ENCODE peak calls at places on chromosomes 7 and 10, in nine cellular contexts. Y, X, U, L, J, P, W, F and D are unnamed samples.

GRCh38 chr7:158074896-158075632 is 512.6 kb downstream of the PTPRN2 start:
- DNase-seq in F (no peak), J (no peak), L (no peak), X (no peak), Y (peak), U (no peak), W (no peak), P (no peak), D (no peak)

GRCh38 chr10:114266521-114266920 is 27.5 kb downstream of the VWA2 start:
- DNase-seq in P (no peak), Y (no peak), J (no peak), L (no peak), U (peak), W (peak), X (no peak), F (no peak), D (no peak)

GRCh38 chr7:121941836-121942235 is 68.9 kb downstream of the PTPRZ1 start:
- DNase-seq in L (no peak), U (no peak), P (no peak), F (no peak), W (no peak), Y (no peak), X (no peak), J (no peak), D (no peak)

GRCh38 chr7:36775061-36775631 is 50.9 kb upstream of the AOAH start:
- DNase-seq in X (no peak), L (no peak), F (no peak), P (no peak), W (no peak), Y (no peak), U (no peak), J (no peak), D (no peak)

GRCh38 chr10:26534384-26534783 is 96.2 kb downstream of the APBB1IP start:
- DNase-seq in X (no peak), U (no peak), P (no peak), J (no peak), W (no peak), L (no peak), Y (no peak), F (no peak), D (no peak)

GRCh38 chr7:2785071-2785500 is 59.0 kb downstream of the GNA12 start:
- DNase-seq in U (no peak), W (peak), X (no peak), F (no peak), J (peak), P (no peak), Y (no peak), L (no peak), D (no peak)

GRCh38 chr10:14971867-14972448 is 12.8 kb downstream of the MEIG1 start:
- DNase-seq in P (no peak), W (no peak), U (peak), F (peak), J (peak), L (peak), Y (no peak), X (no peak), D (no peak)

GRCh38 chr7:41828911-41829310 is 126.0 kb upstream of the INHBA start:
- DNase-seq in X (no peak), P (no peak), L (no peak), Y (no peak), W (no peak), J (no peak), F (no peak), U (no peak), D (no peak)

GRCh38 chr7:151249732-151250072 is 1.2 kb upstream of the SMARCD3 start:
- DNase-seq in U (peak), X (no peak), L (no peak), P (no peak), Y (peak), W (peak), J (peak), F (no peak), D (no peak)

GRCh38 chr7:143243011-143243410 is 20.2 kb upstream of the GSTK1 start:
- DNase-seq in Y (no peak), W (no peak), X (no peak), U (no peak), P (no peak), F (no peak), L (no peak), J (no peak), D (no peak)

GRCh38 chr10:128646956-128647355 is 520.7 kb upstream of the MKI67 start:
- DNase-seq in F (no peak), J (no peak), X (no peak), P (no peak), L (no peak), U (no peak), Y (no peak), W (no peak), D (no peak)

GRCh38 chr7:155345490-155345889 is 47.8 kb downstream of the INSIG1 start:
- DNase-seq in X (no peak), F (no peak), Y (peak), U (no peak), J (no peak), L (no peak), P (no peak), W (no peak), D (no peak)

GRCh38 chr10:133104972-133105495 is 17.3 kb downstream of the ADGRA1 start:
- DNase-seq in J (no peak), W (no peak), L (no peak), Y (no peak), F (no peak), U (no peak), P (no peak), X (no peak), D (no peak)

GRCh38 chr7:32891046-32891799 is at the start of gene KBTBD2:
- DNase-seq in Y (peak), W (peak), J (peak), F (peak), X (peak), U (peak), L (peak), P (peak), D (peak)

GRCh38 chr7:130397472-130397871 is 17.2 kb downstream of the CPA1 start:
- DNase-seq in F (no peak), J (no peak), W (no peak), L (no peak), Y (no peak), X (no peak), P (no peak), U (no peak), D (no peak)

GRCh38 chr10:129607607-129608006 is 140.6 kb downstream of the MGMT start:
- DNase-seq in Y (no peak), L (no peak), J (no peak), P (no peak), X (no peak), U (no peak), F (no peak), W (no peak), D (no peak)

GRCh38 chr7:44057181-44057848 is 8.1 kb downstream of the PGAM2 start:
- DNase-seq in X (no peak), P (peak), F (no peak), J (no peak), W (no peak), U (no peak), Y (peak), L (no peak), D (no peak)

GRCh38 chr10:130740166-130740565 is 571.4 kb downstream of the TCERG1L start:
- DNase-seq in J (no peak), L (no peak), F (no peak), X (peak), W (no peak), P (no peak), Y (no peak), U (peak), D (no peak)

GRCh38 chr7:87609946-87610345 is 9.3 kb upstream of the ABCB1 start:
- DNase-seq in W (no peak), P (no peak), U (no peak), J (no peak), X (no peak), L (no peak), Y (no peak), F (no peak), D (no peak)

GRCh38 chr7:132817844-132818427 is 241.7 kb upstream of the PLXNA4 start:
- DNase-seq in L (no peak), P (no peak), W (peak), Y (no peak), X (no peak), U (no peak), F (no peak), J (peak), D (no peak)

GRCh38 chr10:132834311-132834761 is 48.4 kb upstream of the NKX6-2 start:
- DNase-seq in X (no peak), Y (peak), J (no peak), F (no peak), L (no peak), W (no peak), P (no peak), U (no peak), D (no peak)

GRCh38 chr10:12729885-12730284 is 271.6 kb downstream of the CCDC3 start:
- DNase-seq in W (no peak), F (no peak), Y (no peak), P (no peak), X (no peak), U (no peak), J (no peak), L (no peak), D (no peak)

GRCh38 chr10:77301305-77301730 is 336.3 kb downstream of the KCNMA1 start:
- DNase-seq in J (peak), X (no peak), U (no peak), W (peak), F (no peak), P (no peak), L (no peak), Y (no peak), D (no peak)

GRCh38 chr7:45173596-45174327 is 16.2 kb downstream of the RAMP3 start:
- DNase-seq in L (no peak), P (no peak), F (no peak), Y (peak), W (no peak), X (peak), U (no peak), J (no peak), D (no peak)

GRCh38 chr7:101173752-101174244 is 6.3 kb downstream of the NAT16 start:
- DNase-seq in W (no peak), U (peak), X (no peak), Y (no peak), F (peak), J (peak), P (no peak), L (peak), D (peak)

GRCh38 chr10:69179089-69179742 is 818 bp upstream of the SUPV3L1 start:
- DNase-seq in X (no peak), U (no peak), F (no peak), J (no peak), P (no peak), Y (no peak), W (peak), L (no peak), D (peak)

GRCh38 chr7:148750442-148751355 is 52.0 kb downstream of the CUL1 start:
- DNase-seq in L (no peak), P (no peak), U (no peak), X (no peak), J (no peak), F (no peak), W (no peak), Y (no peak), D (no peak)